ENCODE peak calls at places on chromosomes 13 and 19, in five cellular contexts. V is sigmoid colon, X is body of pancreas, P is hepatocyte, E is DND-41. T is an unnamed sample. For H3K9me3, the result is how much of the 10 kb centered on the place peaks cover.

GRCh38 chr19:44625531-44626066 is 12.2 kb downstream of the IGSF23 start:
- DNase-seq in V (no peak), X (no peak), P (no peak), E (no peak), T (no peak)

GRCh38 chr19:45320997-45321775 is 1.5 kb downstream of the CKM start:
- DNase-seq in V (no peak), X (no peak), P (no peak), E (no peak), T (no peak)

GRCh38 chr19:15114153-15114540 is 6.9 kb downstream of the SYDE1 start:
- DNase-seq in V (no peak), X (no peak), P (no peak), E (no peak), T (no peak)

GRCh38 chr19:47021536-47022139 is 2.0 kb downstream of the NPAS1 start:
- DNase-seq in V (no peak), X (no peak), P (peak), E (no peak), T (no peak)

GRCh38 chr19:5914358-5914774 is 312 bp downstream of the CAPS start:
- DNase-seq in V (no peak), X (no peak), P (no peak), E (no peak), T (no peak)

GRCh38 chr19:28388988-28389387 is 824.0 kb downstream of the UQCRFS1 start:
- DNase-seq in V (no peak), X (no peak), P (no peak), E (no peak), T (no peak)

GRCh38 chr13:49935171-49936084 is 712 bp downstream of the SPRYD7 start:
- DNase-seq in V (peak), X (no peak), P (peak), E (no peak), T (peak)

GRCh38 chr19:42042455-42043170 is 27.4 kb downstream of the GRIK5 start:
- DNase-seq in V (no peak), X (no peak), P (no peak), E (no peak), T (no peak)

GRCh38 chr13:51244637-51245405 is 22.6 kb downstream of the FAM124A start:
- DNase-seq in V (no peak), X (no peak), P (no peak), E (no peak), T (no peak)

GRCh38 chr13:103315701-103316100 is 249.5 kb upstream of the SLC10A2 start:
- DNase-seq in V (no peak), X (no peak), P (no peak), E (no peak), T (no peak)

GRCh38 chr19:18001837-18002345 is 6.1 kb upstream of the ARRDC2 start:
- DNase-seq in V (no peak), X (no peak), P (no peak), E (no peak), T (no peak)
- H3K27ac ChIP-seq in V (peak), X (peak), P (no peak), E (peak), T (peak)

DNA sequence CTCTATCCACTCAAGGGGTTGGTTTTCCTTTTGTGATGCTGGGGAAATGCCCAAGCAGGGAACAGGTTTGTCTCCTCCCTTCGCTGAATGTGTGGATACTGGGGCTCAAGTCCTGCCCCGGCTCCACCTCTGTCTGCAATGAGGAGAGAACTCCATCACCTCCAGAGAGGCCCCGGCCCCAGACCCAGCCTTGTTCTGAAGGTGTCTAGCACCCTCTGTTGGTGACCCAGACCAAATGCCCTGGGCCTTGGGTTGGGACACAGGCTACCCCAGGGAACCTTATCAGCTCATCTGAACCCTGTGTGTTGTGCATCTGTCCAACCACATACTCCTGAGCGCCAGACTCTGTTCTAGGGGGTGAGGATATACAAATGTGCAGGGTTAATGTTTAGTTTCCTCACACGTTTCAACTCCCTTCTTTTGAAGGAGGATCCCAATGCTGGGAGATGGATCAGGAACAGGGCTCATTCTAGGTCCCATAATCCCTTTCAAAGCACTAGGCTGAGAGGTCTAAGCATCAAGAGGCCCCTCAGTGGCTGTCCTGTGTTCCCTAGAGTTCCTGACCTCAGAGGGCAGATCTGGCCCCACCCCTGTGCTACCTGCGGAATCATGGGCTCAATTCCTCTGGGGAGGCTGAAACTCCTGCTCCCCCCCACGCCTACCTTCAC is 112.5 kb upstream of the SLC7A1 start:
- DNase-seq in V (no peak), X (peak), P (peak), E (peak), T (peak)
- H3K9me3 ChIP-seq in V (under half), X (under half), P (under half), E (under half), T (under half)

DNA sequence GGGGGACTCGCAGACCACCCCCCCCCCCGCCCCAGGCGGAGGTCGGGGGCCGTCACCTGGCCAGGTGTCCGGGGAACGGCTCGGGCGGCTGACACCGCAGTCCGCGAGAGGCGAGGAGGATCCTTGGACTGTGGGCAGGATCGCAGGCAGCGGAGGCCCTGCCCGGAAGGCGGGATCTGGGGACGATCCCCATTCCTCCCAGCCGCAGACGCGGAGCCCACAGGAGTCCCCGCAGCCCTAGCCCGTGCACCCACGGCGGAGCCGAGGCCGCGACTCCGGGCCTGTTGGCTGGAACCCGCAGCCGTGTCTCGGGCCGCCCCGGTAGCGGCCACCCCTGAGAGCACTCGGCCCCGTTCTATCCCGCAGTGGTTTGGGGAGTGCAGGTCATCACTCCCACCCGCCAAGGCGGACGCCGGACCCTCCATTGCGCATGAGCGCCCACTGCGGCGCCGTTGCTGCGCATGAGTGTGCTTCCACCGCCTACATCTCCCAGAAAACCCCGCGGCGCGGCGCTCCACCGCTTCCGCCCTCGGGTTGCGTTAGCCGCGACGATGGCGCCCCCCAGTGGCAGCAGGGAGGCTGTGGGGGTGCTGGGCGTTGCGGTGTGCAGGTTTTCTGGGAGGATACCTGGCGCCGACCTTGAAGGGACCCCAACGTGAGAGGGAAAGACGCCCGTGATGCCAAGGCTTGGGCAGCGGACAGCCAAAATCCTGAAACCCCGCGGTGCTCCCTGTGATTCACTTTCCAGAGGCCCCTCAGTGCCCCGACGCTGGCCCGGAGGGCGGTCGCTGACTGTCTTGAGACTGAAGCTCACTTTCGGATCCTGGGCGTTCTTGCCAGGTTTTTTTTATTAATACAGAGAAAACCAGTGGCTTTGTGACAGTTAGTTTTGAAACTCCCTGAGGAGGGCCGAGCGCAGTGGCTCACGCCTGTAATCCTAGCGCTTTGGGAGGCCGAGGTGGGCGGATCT is 4.4 kb upstream of the ZNF329 start:
- DNase-seq in V (peak), X (peak), P (peak), E (peak), T (peak)
- TF ChIP-seq CTCF in V (peak), X (peak), P (peak), E (peak), T (peak)

DNA sequence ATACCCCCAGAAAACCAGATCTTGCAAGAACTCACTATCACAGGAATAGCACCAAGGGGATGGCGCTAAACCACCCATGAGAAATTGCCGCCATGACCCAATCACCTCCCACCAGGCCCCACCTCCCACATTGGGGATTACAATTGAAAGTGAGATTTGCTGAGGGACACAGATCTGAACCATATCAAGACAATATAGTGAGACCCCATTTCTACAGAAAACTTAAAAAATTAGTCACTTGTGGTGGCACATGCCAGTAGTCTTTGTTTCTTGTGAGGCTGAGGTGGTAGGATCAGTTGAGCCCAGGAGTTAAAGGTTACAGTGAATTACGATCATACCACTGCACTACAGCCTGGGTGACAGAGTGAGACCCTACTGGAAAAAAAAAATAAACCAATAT is 9.7 kb downstream of the DNAJC15 start:
- DNase-seq in V (no peak), X (no peak), P (no peak), E (no peak), T (no peak)
- H3K27ac ChIP-seq in V (no peak), X (no peak), P (no peak), E (no peak), T (no peak)

GRCh38 chr13:95745752-95746151 is 68.8 kb downstream of the DNAJC3 start:
- DNase-seq in V (no peak), X (no peak), P (peak), E (no peak), T (no peak)
- H3K9me3 ChIP-seq in V (under half), X (under half), P (under half), E (under half), T (under half)

DNA sequence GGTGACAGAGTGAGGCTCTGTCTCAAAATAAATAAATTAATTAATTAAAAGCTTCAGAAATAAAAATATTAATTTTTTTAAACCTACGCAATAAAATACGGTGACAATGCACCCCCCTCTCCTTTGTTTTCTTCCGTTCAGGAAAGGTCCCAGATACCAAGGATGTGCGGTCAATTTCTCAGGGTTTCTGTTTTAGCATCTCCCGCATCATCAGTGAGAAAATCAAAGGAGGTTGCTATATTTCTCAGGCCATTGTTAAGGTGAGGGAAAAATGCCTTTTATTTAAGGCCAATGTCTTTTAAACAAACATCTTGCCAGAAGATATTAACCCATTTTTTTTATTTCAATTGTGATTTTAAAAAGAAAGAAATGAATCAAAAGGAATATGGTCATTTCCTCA is 111.7 kb downstream of the INSR start:
- DNase-seq in V (no peak), X (no peak), P (no peak), E (no peak), T (no peak)
- TF ChIP-seq CTCF in V (no peak), X (no peak), P (no peak), E (no peak), T (no peak)

DNA sequence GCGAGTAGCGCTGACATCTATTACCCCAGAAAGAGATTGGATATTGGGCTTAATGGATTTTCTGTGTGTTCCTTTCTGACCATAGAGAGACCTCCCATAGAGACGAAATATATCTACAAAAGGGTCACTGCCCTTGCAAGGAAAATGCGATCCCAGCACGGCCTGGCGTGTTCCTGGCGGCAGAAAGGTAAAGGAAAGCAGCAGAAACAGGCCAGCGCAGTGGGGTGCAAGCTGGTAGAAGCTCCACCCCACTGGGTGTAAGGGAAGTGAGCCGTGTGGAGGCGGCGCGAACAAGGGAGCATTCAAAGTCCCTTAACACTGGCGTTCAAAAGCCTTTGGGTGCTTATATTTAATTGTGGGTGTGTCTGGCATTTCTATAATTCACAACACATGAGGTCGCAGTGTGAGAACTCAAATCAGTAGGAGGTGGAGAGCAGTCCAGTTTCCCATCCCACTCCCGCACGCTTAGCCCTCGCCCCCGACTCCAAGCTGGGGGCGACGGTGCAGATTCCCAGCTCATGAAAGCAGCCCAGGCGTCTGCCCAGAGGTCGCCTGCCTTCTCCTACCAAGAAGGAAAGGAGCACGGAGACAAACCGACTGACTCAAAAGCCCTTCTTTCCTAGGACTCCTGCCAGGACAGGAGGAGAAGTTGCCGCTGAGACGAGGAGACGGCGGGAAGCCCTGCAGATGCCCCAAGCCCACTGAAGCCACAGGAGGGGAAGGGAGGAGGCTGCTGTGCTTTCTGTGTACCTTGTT is 478.4 kb downstream of the FOXO1 start:
- DNase-seq in V (no peak), X (no peak), P (no peak), E (no peak), T (peak)
- H3K27ac ChIP-seq in V (peak), X (no peak), P (no peak), E (no peak), T (peak)